ENCODE peak calls at places on chromosomes 11 and 22, in six cellular contexts. U is H9, T is IMR-90, L is neuronal stem cell, S is H1, N is trophoblast cell. G is an unnamed sample.

GRCh38 chr11:116454020-116454645 is 318.7 kb downstream of the BUD13 start:
- DNase-seq in U (peak), T (peak), N (peak), S (peak), L (no peak), G (peak)

GRCh38 chr11:26704249-26704648 is 17.6 kb downstream of the SLC5A12 start:
- DNase-seq in N (peak), U (no peak), T (no peak), L (no peak), S (no peak), G (peak)

GRCh38 chr22:41567452-41567768 is 6.6 kb downstream of the CSDC2 start:
- DNase-seq in U (no peak), S (no peak), T (no peak), N (no peak), L (no peak), G (no peak)

GRCh38 chr22:27782065-27782464 is 19.5 kb downstream of the MN1 start:
- DNase-seq in N (no peak), S (no peak), T (no peak), U (no peak), L (no peak), G (no peak)

GRCh38 chr11:35142481-35143207 is 3.7 kb downstream of the CD44 start:
- DNase-seq in T (peak), L (no peak), S (no peak), U (no peak), N (peak), G (peak)

GRCh38 chr11:35667257-35667656 is 4.7 kb downstream of the TRIM44 start:
- DNase-seq in T (no peak), N (peak), S (no peak), L (no peak), U (no peak), G (no peak)

GRCh38 chr22:42269407-42270177 is 861 bp downstream of the TCF20 start:
- DNase-seq in S (peak), L (no peak), N (peak), T (no peak), U (peak), G (peak)

GRCh38 chr11:134818531-134818930 is 406.5 kb upstream of the B3GAT1 start:
- DNase-seq in S (no peak), U (peak), L (no peak), N (peak), T (no peak), G (no peak)

GRCh38 chr22:46770151-46770641 is 7.7 kb downstream of the TBC1D22A start:
- DNase-seq in S (no peak), U (no peak), L (no peak), T (no peak), N (no peak), G (no peak)

GRCh38 chr22:49996532-49997220 is 15.9 kb downstream of the IL17REL start:
- DNase-seq in L (no peak), T (no peak), U (no peak), N (no peak), S (no peak), G (no peak)

GRCh38 chr11:57490456-57491248 is 24.9 kb downstream of the SLC43A1 start:
- DNase-seq in U (no peak), S (no peak), N (no peak), T (peak), L (no peak), G (no peak)

GRCh38 chr11:72719144-72719543 is 33.1 kb downstream of the ARAP1 start:
- DNase-seq in N (no peak), U (no peak), T (peak), S (no peak), L (no peak), G (peak)

GRCh38 chr11:78975081-78975480 is 400.4 kb upstream of the NARS2 start:
- DNase-seq in S (no peak), T (no peak), N (no peak), L (no peak), U (no peak), G (peak)

GRCh38 chr11:44979536-44980399 is 29.1 kb upstream of the TP53I11 start:
- DNase-seq in U (peak), N (no peak), L (no peak), T (no peak), S (no peak), G (no peak)

GRCh38 chr11:10807629-10808552 is 835 bp downstream of the EIF4G2 start:
- DNase-seq in N (no peak), T (peak), L (peak), U (no peak), S (peak), G (peak)

GRCh38 chr22:20983081-20983745 is 1.1 kb downstream of the LZTR1 start:
- DNase-seq in N (no peak), T (peak), L (no peak), U (no peak), S (no peak), G (peak)

GRCh38 chr11:128759597-128759996 is 65.7 kb downstream of the FLI1 start:
- DNase-seq in L (no peak), N (no peak), U (no peak), T (peak), S (no peak), G (peak)

GRCh38 chr22:37551981-37552380 is 8.3 kb upstream of the CDC42EP1 start:
- DNase-seq in T (no peak), L (no peak), U (no peak), S (no peak), N (no peak), G (no peak)

GRCh38 chr11:86571273-86571948 is 101.0 kb downstream of the ME3 start:
- DNase-seq in T (no peak), N (peak), S (peak), L (no peak), U (peak), G (no peak)

GRCh38 chr11:114562166-114562916 is 2.7 kb upstream of the NXPE1 start:
- DNase-seq in L (no peak), N (no peak), S (no peak), U (no peak), T (peak), G (peak)

GRCh38 chr11:119459293-119459976 is 36.5 kb upstream of the THY1 start:
- DNase-seq in T (no peak), N (no peak), S (no peak), U (no peak), L (no peak), G (no peak)

GRCh38 chr11:75553889-75554257 is 8.2 kb upstream of the SERPINH1 start:
- DNase-seq in N (no peak), T (no peak), S (no peak), L (no peak), U (no peak), G (peak)

GRCh38 chr11:69599502-69599901 is 41.5 kb upstream of the CCND1 start:
- DNase-seq in U (no peak), T (no peak), N (no peak), L (no peak), S (peak), G (no peak)

GRCh38 chr11:44592125-44592643 is 26.7 kb downstream of the CD82 start:
- DNase-seq in S (no peak), N (peak), T (peak), U (no peak), L (no peak), G (peak)

GRCh38 chr11:120594746-120595145 is 83.2 kb downstream of the GRIK4 start:
- DNase-seq in T (no peak), U (no peak), L (no peak), S (no peak), N (no peak), G (no peak)

GRCh38 chr22:49964493-49965290 is 4.1 kb downstream of the PIM3 start:
- DNase-seq in N (no peak), U (peak), L (no peak), T (no peak), S (peak), G (no peak)

GRCh38 chr11:9264381-9265210 is 554 bp downstream of the DENND5A start:
- DNase-seq in N (peak), L (peak), U (peak), S (peak), T (peak), G (peak)

GRCh38 chr11:12318791-12319733 is 58.3 kb upstream of the PARVA start:
- DNase-seq in U (no peak), L (no peak), N (no peak), S (no peak), T (peak), G (peak)

GRCh38 chr22:19821523-19822300 is 33.0 kb downstream of the GNB1L start:
- DNase-seq in L (no peak), S (peak), N (no peak), T (no peak), U (peak), G (no peak)

GRCh38 chr11:30585067-30585891 is 874 bp downstream of the MPPED2 start:
- DNase-seq in T (no peak), U (peak), N (no peak), L (peak), S (peak), G (no peak)

GRCh38 chr11:132024587-132025295 is 654.3 kb downstream of the NTM start:
- DNase-seq in U (no peak), S (no peak), T (peak), L (no peak), N (peak), G (peak)

GRCh38 chr11:57240757-57241156 is 3.7 kb upstream of the APLNR start:
- DNase-seq in T (no peak), S (no peak), U (peak), N (no peak), L (no peak), G (no peak)

GRCh38 chr22:29345932-29346331 is 30.4 kb upstream of the RASL10A start:
- DNase-seq in N (no peak), T (peak), U (no peak), S (no peak), L (no peak), G (no peak)

DNA sequence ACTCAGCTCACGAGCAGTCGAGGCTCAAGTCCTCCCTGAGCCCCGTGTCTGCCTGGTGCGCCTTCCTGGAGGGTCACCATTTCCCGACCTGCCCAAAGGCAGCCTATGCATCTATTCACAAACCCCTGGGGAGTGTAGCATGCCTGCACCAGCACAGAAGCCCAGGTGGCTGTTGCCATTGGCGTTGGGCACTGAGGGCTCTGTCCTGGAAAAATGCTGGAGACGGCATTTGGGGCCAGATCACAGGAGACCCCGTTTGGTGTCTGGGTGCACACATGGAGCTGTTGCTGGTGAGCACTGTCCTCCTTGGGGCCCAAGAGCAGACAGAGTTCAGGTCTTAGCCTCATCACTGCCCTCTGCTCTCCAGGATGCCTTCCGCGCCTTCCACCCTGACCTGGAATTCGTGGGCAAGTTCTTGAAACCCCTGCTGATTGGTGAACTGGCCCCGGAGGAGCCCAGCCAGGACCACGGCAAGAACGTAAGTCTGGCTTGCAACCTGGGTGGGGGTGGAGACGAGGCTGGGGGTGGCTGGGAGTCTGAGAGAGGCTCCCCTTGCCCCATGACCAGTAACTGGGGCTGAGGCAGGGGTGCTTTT is 9.4 kb downstream of the FADS2 start:
- DNase-seq in U (no peak), N (no peak), T (no peak), S (no peak), L (no peak), G (no peak)
- H2AFZ ChIP-seq in U (no peak), N (no peak), T (no peak), S (no peak), L (no peak), G (no peak)

DNA sequence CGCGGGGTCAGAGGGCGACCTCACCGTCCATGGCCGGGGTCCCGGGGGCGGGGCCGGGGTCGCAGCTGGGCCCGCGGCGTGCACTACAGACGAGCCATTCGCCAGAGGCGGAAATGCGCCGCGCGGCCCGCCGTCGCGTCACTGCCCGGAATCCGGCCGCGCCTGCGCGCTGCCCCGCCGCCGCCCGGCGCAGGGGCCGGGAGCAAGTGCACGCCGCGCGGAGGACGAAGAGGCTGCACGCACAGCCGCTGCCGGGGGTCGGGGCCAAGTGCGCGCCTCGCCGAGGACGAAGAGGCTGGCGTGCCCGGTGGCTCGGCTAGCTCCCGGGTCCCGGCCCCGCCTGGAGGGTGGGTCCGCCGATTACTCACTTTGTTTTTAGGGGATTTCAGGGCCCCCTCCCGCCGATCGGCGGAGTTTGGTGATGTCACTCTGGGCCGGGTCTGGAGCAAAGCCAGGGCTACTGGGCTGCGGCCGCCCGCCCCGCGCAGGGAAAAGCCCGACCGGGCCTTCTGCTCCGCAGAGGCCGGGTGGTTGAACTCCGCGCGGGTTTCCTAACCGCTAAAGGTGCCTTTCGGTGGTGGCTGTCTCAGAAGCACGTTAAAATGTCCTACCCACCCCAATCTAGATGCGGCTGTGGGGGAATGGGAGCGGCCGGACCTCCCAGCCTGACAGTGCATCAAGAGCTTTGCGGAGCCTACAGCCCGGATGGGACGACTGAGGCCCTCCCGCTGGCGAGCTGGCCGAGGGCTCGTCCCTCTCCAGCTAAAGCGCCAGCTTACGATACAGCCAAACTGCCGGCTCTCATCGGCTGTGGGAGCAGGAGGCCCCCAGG is at the start of gene RELA:
- DNase-seq in T (peak), U (peak), S (peak), L (peak), N (peak), G (peak)
- H2BK5ac ChIP-seq in T (peak), U (no peak), S (peak), L (peak), N (peak), G (peak)

DNA sequence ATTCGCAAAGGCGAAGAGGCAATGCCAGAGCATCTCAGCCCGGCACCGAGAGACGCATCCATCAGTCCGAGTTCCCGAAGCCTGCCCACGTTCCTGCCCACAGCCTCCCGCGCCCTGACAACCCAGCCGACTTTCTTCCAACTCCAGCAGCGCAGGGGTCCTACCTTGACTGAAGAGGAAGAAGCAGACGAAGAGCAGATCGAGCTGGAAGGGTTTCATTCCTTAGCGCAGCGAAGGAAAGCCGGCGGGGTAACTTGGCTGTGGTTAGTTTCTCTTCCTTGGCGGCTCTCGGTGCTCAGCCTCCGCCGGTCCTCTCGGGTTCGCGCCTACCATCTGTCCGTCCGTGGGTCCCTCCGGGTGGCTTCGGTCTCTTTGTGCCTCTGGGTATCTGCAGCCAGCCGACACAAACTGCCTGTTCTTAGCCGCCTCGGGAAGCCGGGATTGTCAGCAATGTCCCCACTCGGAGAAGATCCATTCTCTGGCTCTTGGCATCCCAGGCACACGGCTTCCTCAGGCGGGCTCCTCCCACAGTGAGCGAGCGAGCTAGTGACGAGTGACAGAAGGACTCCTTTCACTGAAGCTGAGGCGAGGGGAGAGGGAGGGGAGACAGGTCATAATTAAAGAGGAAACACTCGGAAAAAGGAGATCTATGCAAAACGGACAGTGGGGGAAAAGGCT is at the start of gene KIRREL3:
- DNase-seq in T (peak), U (peak), L (no peak), S (peak), N (no peak), G (peak)
- H3K27ac ChIP-seq in T (peak), U (no peak), L (no peak), S (no peak), N (no peak), G (no peak)

GRCh38 chr22:30731658-30732057 is 37.0 kb downstream of the OSBP2 start:
- DNase-seq in U (no peak), N (no peak), S (no peak), L (no peak), T (no peak), G (no peak)

GRCh38 chr22:30728829-30729228 is 34.2 kb downstream of the OSBP2 start:
- DNase-seq in L (no peak), S (no peak), T (no peak), N (no peak), U (no peak), G (no peak)

GRCh38 chr22:30732426-30732825 is 37.8 kb downstream of the OSBP2 start:
- DNase-seq in U (peak), L (no peak), T (no peak), S (no peak), N (no peak), G (no peak)

GRCh38 chr22:30733081-30733680 is 38.5 kb downstream of the OSBP2 start:
- DNase-seq in S (no peak), U (no peak), L (no peak), N (no peak), T (peak), G (no peak)

GRCh38 chr22:30730351-30730750 is 35.7 kb downstream of the OSBP2 start:
- DNase-seq in U (no peak), S (no peak), T (peak), N (no peak), L (no peak), G (no peak)
- H2AFZ ChIP-seq in U (no peak), S (no peak), T (no peak), N (no peak), L (no peak), G (no peak)